ENCODE peak calls at places on chromosome X, in four cellular contexts. G, C, K and J are unnamed samples.

GRCh38 chrX:153968754-153969124 is 2.9 kb downstream of the HCFC1 start:
- DNase-seq in G (no peak), C (no peak), K (no peak), J (no peak)

GRCh38 chrX:40544343-40545250 is 36.2 kb upstream of the ATP6AP2 start:
- DNase-seq in G (no peak), C (no peak), K (peak; percentile 35), J (no peak)

GRCh38 chrX:39065051-39065871 is 264.0 kb downstream of the MID1IP1 start:
- DNase-seq in G (no peak), C (no peak), K (no peak), J (peak; percentile 93)

GRCh38 chrX:31551913-31552312 is 480.1 kb upstream of the FTHL17 start:
- DNase-seq in G (no peak), C (no peak), K (no peak), J (no peak)

GRCh38 chrX:70132244-70132643 is 1.0 kb upstream of the IGBP1 start:
- DNase-seq in G (no peak), C (no peak), K (peak; percentile 4), J (no peak)

GRCh38 chrX:64447207-64447606 is 52.0 kb upstream of the MTMR8 start:
- DNase-seq in G (no peak), C (no peak), K (no peak), J (no peak)

GRCh38 chrX:39532761-39533160 is 565.0 kb downstream of the BCOR start:
- DNase-seq in G (no peak), C (no peak), K (no peak), J (peak; percentile 65)

GRCh38 chrX:1578511-1579173 is 12.8 kb upstream of the AKAP17A start:
- DNase-seq in G (no peak), C (no peak), K (no peak), J (no peak)

GRCh38 chrX:153969904-153970397 is 1.7 kb downstream of the HCFC1 start:
- DNase-seq in G (no peak), C (no peak), K (peak; percentile 26), J (no peak)

GRCh38 chrX:109773374-109773773 is 40.3 kb upstream of the ACSL4 start:
- DNase-seq in G (no peak), C (no peak), K (no peak), J (no peak)

GRCh38 chrX:48022100-48022499 is 15.3 kb downstream of the SPACA5 start:
- DNase-seq in G (no peak), C (no peak), K (no peak), J (no peak)

GRCh38 chrX:48025561-48025960 is 18.8 kb downstream of the SPACA5 start:
- DNase-seq in G (peak; percentile 6), C (no peak), K (peak; percentile 70), J (peak; percentile 76)

GRCh38 chrX:48022740-48023139 is 16.0 kb downstream of the SPACA5 start:
- DNase-seq in G (no peak), C (no peak), K (peak; percentile 9), J (no peak)

GRCh38 chrX:48021026-48021900 is 14.5 kb downstream of the SPACA5 start:
- DNase-seq in G (peak; percentile 51), C (peak; percentile 61), K (peak; percentile 80), J (peak; percentile 88)
- H3K4me3 ChIP-seq in G (peak overlapping the region; percentile 65), C (peak overlapping the region; percentile 61), K (peak overlapping the region; percentile 62), J (peak overlapping the region; percentile 82)

GRCh38 chrX:125673758-125674157 is 354.1 kb downstream of the TEX13C start:
- DNase-seq in G (no peak), C (no peak), K (no peak), J (no peak)
- H3K4me3 ChIP-seq in G (no peak overlapping the region), C (no peak overlapping the region), K (no peak overlapping the region), J (no peak overlapping the region)

GRCh38 chrX:132955710-132956109 is 2.7 kb downstream of the HS6ST2 start:
- DNase-seq in G (no peak), C (no peak), K (no peak), J (peak; percentile 49)
- H3K4me3 ChIP-seq in G (no peak overlapping the region), C (no peak overlapping the region), K (no peak overlapping the region), J (peak overlapping the region; percentile 76)

DNA sequence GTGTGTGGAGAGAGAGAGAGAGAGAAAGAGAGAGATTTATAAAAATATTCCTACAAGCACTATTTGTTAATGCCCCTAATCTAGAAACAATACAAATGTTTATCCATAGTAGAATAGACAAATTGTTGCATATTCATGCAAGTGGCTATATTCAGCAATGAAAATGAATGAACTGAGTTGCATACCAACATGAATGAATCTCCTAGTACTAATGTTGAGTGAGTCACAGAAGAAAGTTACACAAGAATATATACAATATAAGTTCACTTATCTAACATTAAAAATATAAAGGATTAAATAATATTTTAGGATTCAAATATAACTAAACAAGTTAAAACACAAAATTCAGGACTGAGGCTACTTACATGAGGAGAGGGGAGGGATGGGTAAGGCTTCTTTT is 456.8 kb upstream of the AMOT start:
- DNase-seq in G (no peak), C (no peak), K (peak; percentile 35), J (no peak)
- H3K4me3 ChIP-seq in G (no peak overlapping the region), C (no peak overlapping the region), K (no peak overlapping the region), J (no peak overlapping the region)

DNA sequence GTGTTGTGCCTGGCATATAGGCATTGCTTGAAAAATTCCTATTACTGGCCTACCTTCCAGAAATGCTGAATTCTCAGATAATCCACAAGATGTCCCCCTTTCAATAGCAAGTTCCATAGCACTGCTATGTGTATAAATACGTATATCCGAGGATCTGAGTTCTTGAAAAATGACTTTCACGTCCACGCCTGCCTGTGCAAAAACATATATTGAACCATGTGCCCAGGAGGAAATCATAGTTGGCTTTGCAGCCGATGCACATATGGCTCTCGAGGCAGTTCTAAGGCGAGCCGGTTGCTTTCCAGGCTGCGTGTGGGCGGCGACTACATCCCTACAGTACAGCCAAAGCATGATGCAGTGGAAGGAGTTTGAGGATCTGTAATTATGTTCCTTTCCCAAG is 55.4 kb upstream of the ESX1 start:
- DNase-seq in G (no peak), C (no peak), K (peak; percentile 60), J (no peak)
- H3K4me3 ChIP-seq in G (no peak overlapping the region), C (peak overlapping the region; percentile 23), K (no peak overlapping the region), J (no peak overlapping the region)

DNA sequence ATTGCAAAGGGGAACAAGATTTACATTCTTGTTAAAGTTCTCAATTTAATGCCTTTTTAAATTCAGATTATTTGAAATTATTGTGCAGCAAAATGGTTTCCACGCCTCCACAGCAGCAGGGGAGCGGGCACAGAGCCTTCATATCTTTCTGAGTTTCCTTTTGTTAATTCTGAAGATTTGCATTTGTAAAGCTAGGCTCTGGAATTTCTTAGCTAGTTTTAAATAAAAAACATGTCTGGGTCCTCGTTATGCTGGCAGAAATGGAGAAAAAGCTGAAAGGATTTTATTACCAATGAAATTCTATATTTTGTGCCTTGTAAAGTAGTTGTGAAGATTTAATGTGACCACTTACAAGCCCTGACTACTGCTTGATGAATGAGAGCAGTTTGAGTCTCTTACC is 40.8 kb upstream of the MAGED1 start:
- DNase-seq in G (no peak), C (no peak), K (no peak), J (no peak)
- H3K4me3 ChIP-seq in G (no peak overlapping the region), C (no peak overlapping the region), K (no peak overlapping the region), J (peak overlapping the region; percentile 58)

GRCh38 chrX:55713635-55714034 is 3.9 kb upstream of the RRAGB start:
- DNase-seq in G (no peak), C (no peak), K (no peak), J (no peak)
- H3K4me3 ChIP-seq in G (no peak overlapping the region), C (no peak overlapping the region), K (no peak overlapping the region), J (no peak overlapping the region)